ENCODE peak calls at places on chromosomes 7 and 10, in eight cellular contexts. A is effector memory CD8-positive, alpha-beta T cell; S is dermis blood vessel endothelial cell; D is osteoblast; I is hypothalamus; T is GM04503; M is activated CD8-positive, alpha-beta memory T cell treated with anti-CD3 and anti-CD28 coated beads, Interleukin-2, amount 50 U/mL, for 4 hours; C is retinal pigment epithelial cell. R is an unnamed sample.

GRCh38 chr10:73136627-73137026 is 26.4 kb downstream of the NUDT13 start:
- DNase-seq in A (no peak), M (no peak), T (no peak), C (no peak), S (no peak), I (no peak), D (no peak), R (no peak)

GRCh38 chr10:92027141-92027540 is 103.6 kb downstream of the BTAF1 start:
- DNase-seq in T (no peak), S (peak; percentile 27), C (no peak), M (no peak), D (no peak), I (no peak), A (no peak), R (no peak)

GRCh38 chr10:30294506-30295280 is 54.4 kb downstream of the MTPAP start:
- DNase-seq in A (no peak), C (no peak), T (no peak), I (no peak), D (no peak), S (no peak), M (no peak), R (no peak)

GRCh38 chr10:70458329-70459060 is 17.0 kb upstream of the NODAL start:
- DNase-seq in C (peak; percentile 55), T (no peak), I (no peak), D (peak; percentile 99), A (no peak), M (peak; percentile 64), S (peak; percentile 84), R (peak; percentile 88)

GRCh38 chr7:92161271-92161670 is 17.7 kb downstream of the LRRD1 start:
- DNase-seq in T (no peak), C (no peak), A (no peak), M (no peak), D (no peak), S (no peak), I (no peak), R (no peak)

GRCh38 chr7:155959894-155960293 is 147.6 kb upstream of the SHH start:
- DNase-seq in C (no peak), D (no peak), M (no peak), T (no peak), A (no peak), I (no peak), S (no peak), R (no peak)

GRCh38 chr7:37577901-37578300 is 105.7 kb upstream of the GPR141 start:
- DNase-seq in S (no peak), C (no peak), T (no peak), D (no peak), A (no peak), I (no peak), M (no peak), R (no peak)

GRCh38 chr7:39621784-39622411 is 1.5 kb upstream of the RALA start:
- DNase-seq in S (no peak), A (no peak), T (no peak), M (no peak), D (no peak), C (no peak), I (no peak), R (no peak)

GRCh38 chr7:142438235-142438922 is 180.5 kb upstream of the PRSS58 start:
- DNase-seq in C (no peak), D (no peak), M (no peak), A (no peak), I (no peak), S (peak; percentile 70), T (no peak), R (no peak)

GRCh38 chr10:122362031-122362592 is 12.4 kb upstream of the PLEKHA1 start:
- DNase-seq in M (no peak), C (no peak), I (no peak), S (no peak), A (no peak), D (no peak), T (no peak), R (no peak)

GRCh38 chr7:43905954-43906326 is 456 bp downstream of the URGCP start:
- DNase-seq in S (peak; percentile 60), M (peak; percentile 18), T (no peak), A (peak; percentile 22), I (peak; percentile 32), D (peak; percentile 91), C (no peak), R (no peak)

GRCh38 chr7:133081119-133081604 is 728 bp downstream of the CHCHD3 start:
- DNase-seq in C (no peak), A (no peak), T (no peak), S (no peak), M (no peak), I (no peak), D (peak; percentile 30), R (no peak)

GRCh38 chr7:96331233-96331632 is 9.3 kb upstream of the SLC25A13 start:
- DNase-seq in D (no peak), T (no peak), I (no peak), C (no peak), A (no peak), S (no peak), M (no peak), R (no peak)

GRCh38 chr7:83861876-83862275 is 212.9 kb upstream of the SEMA3E start:
- DNase-seq in C (no peak), S (no peak), D (no peak), A (no peak), I (no peak), T (no peak), M (no peak), R (no peak)

GRCh38 chr10:16497911-16498310 is 23.8 kb downstream of the C1QL3 start:
- DNase-seq in M (no peak), C (no peak), S (peak; percentile 21), D (no peak), T (no peak), I (no peak), A (no peak), R (no peak)

GRCh38 chr10:14587540-14588083 is 187.1 kb downstream of the FAM107B start:
- DNase-seq in M (no peak), D (no peak), I (no peak), T (no peak), C (no peak), A (no peak), S (peak; percentile 29), R (no peak)

GRCh38 chr10:133242611-133243356 is 5.1 kb downstream of the VENTX start:
- DNase-seq in A (no peak), D (no peak), T (no peak), M (no peak), S (peak; percentile 13), C (no peak), I (no peak), R (no peak)

GRCh38 chr7:28688651-28689050 is 269.5 kb downstream of the TRIL start:
- DNase-seq in I (no peak), D (peak; percentile 23), S (peak; percentile 16), T (peak; percentile 58), C (no peak), A (no peak), M (no peak), R (peak; percentile 68)

GRCh38 chr10:62264702-62265436 is 3.8 kb downstream of the RTKN2 start:
- DNase-seq in C (peak; percentile 73), I (no peak), M (no peak), T (peak; percentile 68), A (no peak), S (peak; percentile 82), D (peak; percentile 50), R (no peak)